ENCODE peak calls at places on chromosome 11, in four cellular contexts. One of them, this sample, is unnamed.

GRCh38 chr11:117271208-117271607 is 19.9 kb upstream of the BACE1-AS start:
- DNase-seq in adrenal gland: no peak
- DNase-seq in sigmoid colon: no peak
- DNase-seq in H1: no peak
- DNase-seq in this sample: no peak

GRCh38 chr11:2468363-2469240 is 23.8 kb downstream of the KCNQ1 start:
- DNase-seq in adrenal gland: no peak
- DNase-seq in sigmoid colon: peak; percentile 46
- DNase-seq in H1: no peak
- DNase-seq in this sample: no peak

GRCh38 chr11:19502691-19503253 is 209.9 kb upstream of the NAV2 start:
- DNase-seq in adrenal gland: no peak
- DNase-seq in H1: no peak
- DNase-seq in sigmoid colon: no peak
- DNase-seq in this sample: no peak

GRCh38 chr11:72321381-72321996 is 77.5 kb upstream of the PHOX2A start:
- DNase-seq in H1: no peak
- DNase-seq in adrenal gland: no peak
- DNase-seq in sigmoid colon: no peak
- DNase-seq in this sample: no peak

GRCh38 chr11:35065566-35065965 is 73.4 kb upstream of the CD44 start:
- DNase-seq in adrenal gland: no peak
- DNase-seq in sigmoid colon: no peak
- DNase-seq in H1: no peak
- DNase-seq in this sample: no peak

GRCh38 chr11:30046211-30046945 is 29.5 kb upstream of the KCNA4 start:
- DNase-seq in sigmoid colon: no peak
- DNase-seq in adrenal gland: no peak
- DNase-seq in H1: no peak
- DNase-seq in this sample: no peak

GRCh38 chr11:65482306-65482850 is 16.5 kb upstream of the MALAT1 start:
- DNase-seq in sigmoid colon: no peak
- DNase-seq in H1: no peak
- DNase-seq in adrenal gland: no peak
- DNase-seq in this sample: no peak

GRCh38 chr11:83241291-83241946 is 44.7 kb downstream of the CCDC90B start:
- DNase-seq in H1: no peak
- DNase-seq in sigmoid colon: no peak
- DNase-seq in adrenal gland: peak; percentile 76
- DNase-seq in this sample: no peak

GRCh38 chr11:61369372-61370348 is 7.5 kb downstream of the TMEM138 start:
- DNase-seq in adrenal gland: peak; percentile 95
- DNase-seq in H1: no peak
- DNase-seq in sigmoid colon: peak; percentile 76
- DNase-seq in this sample: peak; percentile 75

GRCh38 chr11:72257551-72257950 is 13.6 kb upstream of the PHOX2A start:
- DNase-seq in sigmoid colon: no peak
- DNase-seq in adrenal gland: no peak
- DNase-seq in H1: no peak
- DNase-seq in this sample: no peak

GRCh38 chr11:32333335-32333991 is 101.9 kb downstream of the WT1 start:
- DNase-seq in H1: peak; percentile 38
- DNase-seq in sigmoid colon: peak; percentile 72
- DNase-seq in adrenal gland: peak; percentile 59
- DNase-seq in this sample: peak; percentile 6

GRCh38 chr11:31690041-31690440 is 121.1 kb downstream of the PAX6 start:
- DNase-seq in sigmoid colon: no peak
- DNase-seq in H1: no peak
- DNase-seq in adrenal gland: no peak
- DNase-seq in this sample: no peak

GRCh38 chr11:114074546-114075342 is 15.2 kb downstream of the ZBTB16 start:
- DNase-seq in sigmoid colon: peak; percentile 75
- DNase-seq in adrenal gland: peak; percentile 55
- DNase-seq in H1: no peak
- DNase-seq in this sample: no peak

GRCh38 chr11:114075891-114076441 is 16.5 kb downstream of the ZBTB16 start:
- DNase-seq in H1: no peak
- DNase-seq in sigmoid colon: peak; percentile 77
- DNase-seq in adrenal gland: peak; percentile 79
- DNase-seq in this sample: peak; percentile 69

GRCh38 chr11:114076974-114077373 is 17.5 kb downstream of the ZBTB16 start:
- DNase-seq in adrenal gland: no peak
- DNase-seq in sigmoid colon: peak; percentile 49
- DNase-seq in H1: no peak
- DNase-seq in this sample: peak; percentile 11

GRCh38 chr11:114073506-114074381 is 14.2 kb downstream of the ZBTB16 start:
- DNase-seq in adrenal gland: no peak
- DNase-seq in H1: no peak
- DNase-seq in sigmoid colon: peak; percentile 64
- DNase-seq in this sample: peak; percentile 46

DNA sequence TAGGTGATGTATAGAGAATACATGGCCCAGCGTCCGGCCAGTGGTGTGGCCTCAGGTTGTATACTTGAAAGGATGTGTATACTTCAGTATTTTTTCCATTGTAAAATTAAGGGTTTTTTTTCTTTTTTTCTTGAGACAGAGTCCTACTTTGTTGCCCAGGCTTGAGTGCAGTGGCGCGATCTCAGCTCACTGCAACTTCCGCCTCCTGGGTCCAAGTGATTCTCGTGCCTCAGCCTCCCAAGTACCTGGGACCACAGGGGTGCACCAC is 15.8 kb downstream of the ZBTB16 start:
- DNase-seq in sigmoid colon: peak; percentile 64
- DNase-seq in H1: no peak
- DNase-seq in adrenal gland: no peak
- DNase-seq in this sample: no peak
- H3K4me1 ChIP-seq in sigmoid colon: peaks cover 99% of the 10 kb centered on the region
- H3K4me1 ChIP-seq in H1: peaks cover 5% of the 10 kb centered on the region
- H3K4me1 ChIP-seq in adrenal gland: peaks cover 86% of the 10 kb centered on the region
- H3K4me1 ChIP-seq in this sample: peaks cover 98% of the 10 kb centered on the region

GRCh38 chr11:63510360-63511130 is 4.7 kb downstream of the LGALS12 start:
- DNase-seq in H1: no peak
- DNase-seq in adrenal gland: peak; percentile 71
- DNase-seq in sigmoid colon: no peak
- DNase-seq in this sample: peak; percentile 87

GRCh38 chr11:63512816-63513215 is 6.9 kb downstream of the LGALS12 start:
- DNase-seq in sigmoid colon: no peak
- DNase-seq in H1: no peak
- DNase-seq in adrenal gland: no peak
- DNase-seq in this sample: peak; percentile 27

GRCh38 chr11:63508009-63508408 is 2.1 kb downstream of the LGALS12 start:
- DNase-seq in sigmoid colon: no peak
- DNase-seq in adrenal gland: peak; percentile 80
- DNase-seq in H1: peak; percentile 54
- DNase-seq in this sample: peak; percentile 41

GRCh38 chr11:63508745-63509144 is 2.9 kb downstream of the LGALS12 start:
- DNase-seq in sigmoid colon: no peak
- DNase-seq in H1: no peak
- DNase-seq in adrenal gland: no peak
- DNase-seq in this sample: no peak

DNA sequence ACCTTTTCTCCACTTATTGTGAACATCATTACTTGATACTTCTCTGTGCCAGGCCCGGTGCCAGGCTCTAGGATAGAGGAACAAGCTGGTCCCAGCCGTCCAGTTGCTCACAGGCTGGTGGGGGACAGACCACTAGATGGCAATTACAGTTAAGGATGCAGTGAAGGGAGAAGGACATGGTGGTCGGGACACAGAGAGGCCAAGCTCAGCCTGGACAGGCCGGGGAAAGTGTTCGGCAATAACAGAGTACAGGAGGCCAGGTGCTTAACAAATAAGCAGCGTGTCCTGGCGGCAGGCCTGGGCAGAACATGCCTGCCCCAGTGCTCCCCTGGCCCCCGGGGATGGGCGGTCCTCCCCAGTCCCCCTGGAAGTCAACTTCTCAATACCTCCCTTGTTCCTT is 5.5 kb downstream of the LGALS12 start:
- DNase-seq in adrenal gland: no peak
- DNase-seq in sigmoid colon: no peak
- DNase-seq in H1: no peak
- DNase-seq in this sample: no peak
- TF ChIP-seq CTCF in adrenal gland: no peak
- TF ChIP-seq CTCF in sigmoid colon: no peak
- TF ChIP-seq CTCF in H1: no peak
- TF ChIP-seq CTCF in this sample: no peak

GRCh38 chr11:118928870-118929495 is 3.3 kb upstream of the BCL9L start:
- DNase-seq in adrenal gland: peak; percentile 66
- DNase-seq in sigmoid colon: peak; percentile 88
- DNase-seq in H1: no peak
- DNase-seq in this sample: peak; percentile 44

GRCh38 chr11:118928108-118928869 is 2.6 kb upstream of the BCL9L start:
- DNase-seq in sigmoid colon: peak; percentile 98
- DNase-seq in adrenal gland: peak; percentile 96
- DNase-seq in H1: no peak
- DNase-seq in this sample: peak; percentile 98

GRCh38 chr11:118929496-118930151 is 3.9 kb upstream of the BCL9L start:
- DNase-seq in H1: no peak
- DNase-seq in adrenal gland: peak; percentile 89
- DNase-seq in sigmoid colon: peak; percentile 97
- DNase-seq in this sample: peak; percentile 82

GRCh38 chr11:118930152-118930712 is 4.5 kb upstream of the BCL9L start:
- DNase-seq in sigmoid colon: peak; percentile 93
- DNase-seq in adrenal gland: peak; percentile 87
- DNase-seq in H1: peak; percentile 97
- DNase-seq in this sample: peak; percentile 70

GRCh38 chr11:118927554-118928107 is 1.9 kb upstream of the BCL9L start:
- DNase-seq in H1: no peak
- DNase-seq in sigmoid colon: no peak
- DNase-seq in adrenal gland: no peak
- DNase-seq in this sample: no peak
- H3K4me1 ChIP-seq in H1: peaks cover 31% of the 10 kb centered on the region
- H3K4me1 ChIP-seq in sigmoid colon: peaks cover 48% of the 10 kb centered on the region
- H3K4me1 ChIP-seq in adrenal gland: peaks cover 28% of the 10 kb centered on the region
- H3K4me1 ChIP-seq in this sample: peaks cover 36% of the 10 kb centered on the region

DNA sequence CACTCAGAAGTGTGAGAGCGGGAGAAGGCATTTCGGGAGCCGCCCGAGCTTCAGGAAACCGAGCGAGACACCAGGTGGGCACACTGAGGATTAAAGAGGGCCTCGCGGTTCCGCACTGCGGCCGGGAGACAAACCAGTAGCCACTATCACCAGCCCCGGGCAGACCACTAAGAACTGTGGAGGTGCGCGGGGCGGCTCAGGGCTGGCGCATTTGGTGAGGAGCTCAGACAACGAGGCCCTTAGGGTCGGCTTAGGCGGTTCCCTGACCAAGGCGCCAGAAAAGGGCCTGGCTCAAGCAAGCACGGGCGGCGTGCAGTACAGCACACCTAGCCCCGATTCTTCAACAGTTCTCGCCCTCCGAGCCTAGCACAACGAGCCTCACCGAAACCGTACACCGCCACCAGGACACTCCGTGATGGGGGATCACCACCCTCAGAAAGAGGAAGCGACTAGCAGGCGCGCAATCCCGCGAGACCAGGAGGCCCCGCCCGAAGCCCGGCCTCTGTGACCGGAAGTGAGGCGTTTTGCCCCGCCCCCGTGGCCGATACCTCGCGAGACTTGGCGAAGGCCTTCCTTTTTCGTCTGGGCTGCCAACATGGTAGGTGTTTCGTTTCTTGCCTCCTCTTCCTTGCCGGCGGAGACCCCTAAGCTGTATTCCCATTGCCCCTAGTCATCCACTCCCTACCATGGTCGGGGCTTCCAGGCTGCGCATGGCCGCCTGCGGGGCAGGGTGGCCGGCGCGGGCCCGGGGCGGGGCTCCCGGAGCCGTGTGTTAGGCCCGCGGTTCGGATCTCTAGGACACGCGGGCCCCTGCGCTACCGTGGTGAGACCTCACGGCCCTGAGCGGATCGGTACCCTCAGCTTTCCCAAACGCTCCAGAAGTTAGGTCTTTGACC is at the start of the genes RPL27A and TRIM66:
- DNase-seq in adrenal gland: peak; percentile 99
- DNase-seq in sigmoid colon: peak; percentile 99
- DNase-seq in H1: peak; percentile 82
- DNase-seq in this sample: peak; percentile 97
- TF ChIP-seq CTCF in adrenal gland: no peak
- TF ChIP-seq CTCF in sigmoid colon: peak; percentile 22
- TF ChIP-seq CTCF in H1: no peak
- TF ChIP-seq CTCF in this sample: peak; percentile 25

DNA sequence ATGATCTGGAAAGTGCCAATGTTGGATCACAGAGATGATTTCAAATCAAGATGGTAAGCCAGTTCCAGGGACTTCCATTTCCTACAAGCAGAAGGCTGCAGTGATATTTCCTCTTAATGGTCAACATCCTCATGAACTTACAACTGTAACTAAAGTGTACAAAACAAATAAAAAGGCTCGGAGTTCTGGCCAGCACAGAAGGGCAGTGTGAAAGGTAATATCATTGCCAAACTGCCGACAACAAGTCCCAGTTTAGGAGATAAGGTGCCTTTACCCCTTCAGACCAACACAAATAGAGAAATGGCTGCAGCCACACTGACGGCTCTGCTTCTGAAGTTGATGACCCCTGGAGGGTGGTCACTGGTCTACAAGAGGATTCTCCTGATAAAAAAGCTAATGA is 91.1 kb downstream of the ETS1 start:
- DNase-seq in H1: no peak
- DNase-seq in adrenal gland: no peak
- DNase-seq in sigmoid colon: no peak
- DNase-seq in this sample: no peak
- H3K4me1 ChIP-seq in H1: no peaks in the 10 kb centered on the region
- H3K4me1 ChIP-seq in adrenal gland: peaks cover 32% of the 10 kb centered on the region
- H3K4me1 ChIP-seq in sigmoid colon: peaks cover 67% of the 10 kb centered on the region
- H3K4me1 ChIP-seq in this sample: peaks cover 94% of the 10 kb centered on the region

GRCh38 chr11:133476570-133477262 is 55.6 kb downstream of the OPCML start:
- DNase-seq in H1: no peak
- DNase-seq in sigmoid colon: no peak
- DNase-seq in adrenal gland: no peak
- DNase-seq in this sample: no peak
- TF ChIP-seq CTCF in H1: peak; percentile 55
- TF ChIP-seq CTCF in sigmoid colon: no peak
- TF ChIP-seq CTCF in adrenal gland: no peak
- TF ChIP-seq CTCF in this sample: no peak

GRCh38 chr11:130174642-130175041 is 15.1 kb downstream of the ST14 start:
- DNase-seq in sigmoid colon: no peak
- DNase-seq in adrenal gland: no peak
- DNase-seq in H1: no peak
- DNase-seq in this sample: no peak

GRCh38 chr11:130170345-130170744 is 10.8 kb downstream of the ST14 start:
- DNase-seq in adrenal gland: no peak
- DNase-seq in H1: no peak
- DNase-seq in sigmoid colon: no peak
- DNase-seq in this sample: no peak

GRCh38 chr11:130175898-130176297 is 16.3 kb downstream of the ST14 start:
- DNase-seq in sigmoid colon: no peak
- DNase-seq in H1: no peak
- DNase-seq in adrenal gland: no peak
- DNase-seq in this sample: no peak

GRCh38 chr11:130168105-130168504 is 8.5 kb downstream of the ST14 start:
- DNase-seq in adrenal gland: no peak
- DNase-seq in sigmoid colon: no peak
- DNase-seq in H1: no peak
- DNase-seq in this sample: no peak

GRCh38 chr11:130171534-130171933 is 12.0 kb downstream of the ST14 start:
- DNase-seq in adrenal gland: no peak
- DNase-seq in sigmoid colon: no peak
- DNase-seq in H1: no peak
- DNase-seq in this sample: no peak
- H3K4me1 ChIP-seq in adrenal gland: no peaks in the 10 kb centered on the region
- H3K4me1 ChIP-seq in sigmoid colon: no peaks in the 10 kb centered on the region
- H3K4me1 ChIP-seq in H1: no peaks in the 10 kb centered on the region
- H3K4me1 ChIP-seq in this sample: no peaks in the 10 kb centered on the region

This sample was measured in gastrocnemius medialis.